ENCODE peak calls at places on chromosomes 3 and 15, in ten cellular contexts. H is tibial nerve, P is psoas muscle, Y is breast epithelium, B is DND-41, T is Panc1, I is ovary, G is prostate gland, X is upper lobe of left lung, A is GM23338. D is an unnamed sample. For H3K27me3 and H3K4me1, the result is how much of the 10 kb centered on the place peaks cover.

GRCh38 chr15:28873585-28874139 is 12.1 kb upstream of the APBA2 start:
- DNase-seq in H (no peak), P (no peak), Y (no peak), B (no peak), T (no peak), I (no peak), G (no peak), X (no peak), A (no peak), D (no peak)

GRCh38 chr3:142215111-142215510 is 10.3 kb downstream of the GK5 start:
- DNase-seq in H (no peak), P (no peak), Y (no peak), B (no peak), T (no peak), I (no peak), G (peak), X (no peak), A (peak), D (no peak)

GRCh38 chr15:59222906-59223579 is 16.4 kb downstream of the LDHAL6B start:
- DNase-seq in H (no peak), P (no peak), Y (no peak), B (no peak), T (no peak), I (no peak), G (no peak), X (no peak), A (no peak), D (no peak)

GRCh38 chr15:100234158-100235029 is 107.4 kb downstream of the ADAMTS17 start:
- DNase-seq in H (no peak), P (peak), Y (no peak), B (no peak), T (no peak), I (peak), G (no peak), X (no peak), A (no peak), D (peak)

GRCh38 chr3:11591006-11591360 is 52.7 kb downstream of the VGLL4 start:
- DNase-seq in H (no peak), P (no peak), Y (no peak), B (no peak), T (no peak), I (no peak), G (no peak), X (no peak), A (no peak), D (no peak)

GRCh38 chr3:126969586-126969985 is 13.3 kb upstream of the PLXNA1 start:
- DNase-seq in H (no peak), P (no peak), Y (no peak), B (no peak), T (no peak), I (no peak), G (no peak), X (no peak), A (no peak), D (no peak)

GRCh38 chr3:47008258-47008671 is 28.8 kb downstream of the NBEAL2 start:
- DNase-seq in H (no peak), P (peak), Y (peak), B (no peak), T (no peak), I (peak), G (no peak), X (no peak), A (no peak), D (no peak)

GRCh38 chr3:191792580-191792979 is 331.6 kb downstream of the PYDC2 start:
- DNase-seq in H (no peak), P (no peak), Y (no peak), B (no peak), T (no peak), I (no peak), G (no peak), X (no peak), A (no peak), D (no peak)

GRCh38 chr3:129793947-129794318 is 99.6 kb downstream of the TMCC1 start:
- DNase-seq in H (no peak), P (no peak), Y (no peak), B (no peak), T (no peak), I (no peak), G (no peak), X (no peak), A (peak), D (no peak)

GRCh38 chr3:160027541-160028195 is 39.0 kb downstream of the IL12A start:
- DNase-seq in H (no peak), P (no peak), Y (no peak), B (no peak), T (no peak), I (no peak), G (no peak), X (no peak), A (no peak), D (no peak)

GRCh38 chr3:9123849-9124248 is 125.6 kb downstream of the SRGAP3 start:
- DNase-seq in H (no peak), P (no peak), Y (no peak), B (no peak), T (no peak), I (no peak), G (no peak), X (no peak), A (no peak), D (no peak)

GRCh38 chr15:56293495-56294292 is 50.0 kb upstream of the RFX7 start:
- DNase-seq in H (no peak), P (no peak), Y (no peak), B (no peak), T (no peak), I (no peak), G (no peak), X (no peak), A (no peak), D (no peak)

GRCh38 chr3:4866841-4867240 is 112.4 kb upstream of the BHLHE40 start:
- DNase-seq in H (no peak), P (no peak), Y (no peak), B (no peak), T (no peak), I (peak), G (no peak), X (no peak), A (no peak), D (no peak)

GRCh38 chr3:109545746-109546145 is 208.4 kb upstream of the DPPA4 start:
- DNase-seq in H (no peak), P (no peak), Y (no peak), B (peak), T (no peak), I (no peak), G (no peak), X (no peak), A (no peak), D (no peak)

GRCh38 chr15:38564557-38565286 is at the start of gene RASGRP1:
- DNase-seq in H (no peak), P (peak), Y (no peak), B (peak), T (no peak), I (no peak), G (peak), X (peak), A (peak), D (peak)

GRCh38 chr15:82890338-82891024 is 62.0 kb downstream of the HOMER2 start:
- DNase-seq in H (no peak), P (no peak), Y (no peak), B (no peak), T (no peak), I (no peak), G (no peak), X (no peak), A (no peak), D (no peak)

GRCh38 chr15:80424381-80424780 is 20.2 kb downstream of the ARNT2 start:
- DNase-seq in H (no peak), P (no peak), Y (no peak), B (no peak), T (no peak), I (no peak), G (no peak), X (no peak), A (no peak), D (no peak)

GRCh38 chr3:170180107-170180951 is 1.2 kb downstream of the PHC3 start:
- DNase-seq in H (no peak), P (no peak), Y (no peak), B (peak), T (no peak), I (no peak), G (no peak), X (no peak), A (no peak), D (no peak)

GRCh38 chr3:17065315-17065714 is 180.6 kb downstream of the PLCL2 start:
- DNase-seq in H (no peak), P (no peak), Y (no peak), B (no peak), T (no peak), I (no peak), G (no peak), X (no peak), A (no peak), D (no peak)

GRCh38 chr3:12513694-12514446 is 29.6 kb downstream of the TSEN2 start:
- DNase-seq in H (no peak), P (peak), Y (no peak), B (no peak), T (no peak), I (no peak), G (no peak), X (no peak), A (no peak), D (no peak)

GRCh38 chr15:66563126-66563525 is 2.7 kb downstream of the LCTL start:
- DNase-seq in H (no peak), P (no peak), Y (no peak), B (no peak), T (no peak), I (no peak), G (no peak), X (no peak), A (no peak), D (no peak)

GRCh38 chr3:117788086-117788485 is 1078.5 kb downstream of the TUSC7 start:
- DNase-seq in H (peak), P (no peak), Y (no peak), B (no peak), T (no peak), I (no peak), G (no peak), X (no peak), A (peak), D (no peak)

GRCh38 chr3:79032686-79033318 is 735.0 kb downstream of the ROBO1 start:
- DNase-seq in H (peak), P (no peak), Y (no peak), B (no peak), T (no peak), I (no peak), G (peak), X (no peak), A (peak), D (no peak)

GRCh38 chr3:172391592-172392302 is 56.5 kb downstream of the GHSR start:
- DNase-seq in H (no peak), P (no peak), Y (no peak), B (no peak), T (no peak), I (no peak), G (no peak), X (no peak), A (no peak), D (no peak)

GRCh38 chr3:31577232-31577631 is 44.5 kb downstream of the STT3B start:
- DNase-seq in H (no peak), P (no peak), Y (no peak), B (no peak), T (no peak), I (no peak), G (no peak), X (no peak), A (no peak), D (no peak)
- TF ChIP-seq CTCF in H (no peak), P (no peak), Y (no peak), B (no peak), T (no peak), I (no peak), G (no peak), X (no peak), A (no peak), D (no peak)

GRCh38 chr15:33773969-33774368 is 194.3 kb upstream of the CHRM5 start:
- DNase-seq in H (no peak), P (no peak), Y (no peak), B (no peak), T (no peak), I (no peak), G (no peak), X (no peak), A (no peak), D (no peak)
- H3K27me3 ChIP-seq in H (under half), P (under half), Y (under half), B (under half), T (under half), I (under half), G (under half), X (under half), A (under half), D (under half)

DNA sequence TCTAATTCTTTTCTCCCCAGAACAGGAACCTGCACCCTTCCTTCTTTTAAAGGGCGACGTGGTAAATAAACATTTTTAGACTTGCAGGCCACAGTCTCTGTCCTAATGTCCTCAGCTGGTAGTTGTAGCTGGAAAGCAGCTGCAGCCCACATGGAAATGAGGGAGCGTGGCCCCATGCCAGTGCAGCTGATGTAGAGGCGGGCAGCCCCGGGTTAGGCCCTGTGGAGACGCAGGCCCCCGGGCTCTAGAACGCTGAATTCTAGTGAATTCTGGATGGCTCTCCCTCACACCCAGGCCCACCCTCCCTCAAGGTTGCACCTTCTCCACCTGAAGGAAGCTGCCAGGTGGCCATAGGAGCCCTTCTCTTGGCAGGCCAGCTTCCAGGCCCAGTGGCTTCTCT is 52.3 kb downstream of the PGPEP1L start:
- DNase-seq in H (peak), P (peak), Y (no peak), B (peak), T (no peak), I (peak), G (no peak), X (no peak), A (no peak), D (peak)
- H3K4me1 ChIP-seq in H (under half), P (half or more), Y (under half), B (half or more), T (under half), I (under half), G (under half), X (under half), A (under half), D (half or more)

GRCh38 chr3:45737222-45737621 is 48.0 kb downstream of the SACM1L start:
- DNase-seq in H (no peak), P (no peak), Y (no peak), B (no peak), T (no peak), I (no peak), G (no peak), X (no peak), A (no peak), D (no peak)
- TF ChIP-seq CTCF in H (no peak), P (no peak), Y (no peak), B (no peak), T (no peak), I (no peak), G (no peak), X (no peak), A (peak), D (no peak)

DNA sequence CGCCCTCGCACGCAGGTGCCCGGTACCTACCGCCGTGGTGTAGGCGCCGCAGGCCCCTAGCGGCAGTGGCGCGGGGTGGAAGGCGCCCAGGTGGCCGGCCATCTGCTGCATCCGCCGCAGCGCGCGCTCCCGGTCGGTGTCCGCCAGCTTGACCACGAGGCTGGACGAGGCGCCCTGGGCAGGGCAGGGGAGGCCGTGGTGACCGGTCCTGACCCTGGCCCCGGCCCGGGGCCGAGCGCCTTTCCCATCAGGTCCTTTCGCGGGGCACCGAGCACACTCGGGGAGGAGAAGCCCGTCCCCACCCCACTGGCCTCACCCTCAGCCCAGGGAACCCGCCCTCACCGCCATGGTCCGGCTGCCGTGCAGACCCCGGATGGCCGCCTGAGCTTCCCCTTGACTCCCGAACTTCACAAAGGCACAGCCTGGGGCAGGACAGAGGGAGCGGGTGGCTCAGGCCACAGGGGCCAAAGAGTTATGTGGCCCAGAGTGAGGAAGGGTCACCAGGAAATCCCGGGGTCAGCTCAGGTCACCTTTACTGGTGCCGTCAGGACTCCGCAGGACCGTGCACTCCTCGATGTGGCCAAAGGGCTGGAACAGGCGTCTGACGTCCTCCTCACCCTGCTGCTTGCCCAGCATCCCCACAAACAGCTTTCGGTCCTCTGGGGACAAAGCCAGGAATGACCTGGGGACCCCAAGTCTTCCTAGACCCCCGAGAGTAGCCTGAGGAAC is 17.4 kb upstream of the PARP6 start:
- DNase-seq in H (no peak), P (no peak), Y (no peak), B (no peak), T (no peak), I (no peak), G (no peak), X (peak), A (no peak), D (no peak)
- H3K27me3 ChIP-seq in H (under half), P (under half), Y (under half), B (under half), T (under half), I (under half), G (under half), X (under half), A (under half), D (under half)

GRCh38 chr3:72336114-72336651 is 512.1 kb downstream of the SHQ1 start:
- DNase-seq in H (no peak), P (no peak), Y (no peak), B (no peak), T (no peak), I (no peak), G (no peak), X (no peak), A (no peak), D (no peak)

GRCh38 chr3:72338082-72338941 is 509.9 kb downstream of the SHQ1 start:
- DNase-seq in H (no peak), P (no peak), Y (no peak), B (no peak), T (peak), I (no peak), G (no peak), X (no peak), A (no peak), D (no peak)

GRCh38 chr3:72337480-72337855 is 510.8 kb downstream of the SHQ1 start:
- DNase-seq in H (no peak), P (no peak), Y (no peak), B (peak), T (no peak), I (no peak), G (no peak), X (no peak), A (no peak), D (no peak)

GRCh38 chr3:72335458-72336050 is 512.7 kb downstream of the SHQ1 start:
- DNase-seq in H (no peak), P (no peak), Y (no peak), B (no peak), T (no peak), I (no peak), G (no peak), X (no peak), A (no peak), D (no peak)

DNA sequence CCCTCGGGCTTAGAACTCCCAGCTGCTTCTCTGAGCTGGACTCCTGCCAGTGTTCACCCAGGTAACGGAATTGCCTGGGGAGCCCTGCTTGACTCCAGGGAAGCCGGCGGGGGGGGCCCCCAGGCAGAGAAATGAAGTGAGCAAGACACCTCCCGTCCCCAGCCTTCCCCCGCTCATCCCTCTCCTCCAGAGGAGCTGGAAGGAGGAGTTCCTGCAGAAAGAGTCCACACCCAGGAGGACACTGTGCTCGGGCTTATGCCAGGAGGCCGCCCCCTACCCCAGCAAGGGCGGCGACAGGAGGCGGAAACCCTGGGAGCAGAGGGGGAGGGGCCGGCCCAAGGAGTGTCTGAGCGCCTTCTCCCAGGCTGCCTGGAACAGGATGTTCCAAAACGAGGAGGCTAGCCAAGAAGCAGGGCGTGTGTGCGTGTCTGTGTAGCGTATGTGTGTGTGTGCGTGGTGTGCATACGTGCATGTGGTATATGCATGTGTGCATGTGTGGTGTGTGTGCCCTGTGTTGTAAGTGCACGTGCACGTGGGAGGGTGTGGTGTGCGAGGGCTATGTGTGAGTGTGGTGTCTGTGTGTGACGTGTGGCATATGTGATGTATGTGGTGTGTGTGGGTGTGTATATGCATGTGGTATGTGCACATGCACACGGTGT is 511.3 kb downstream of the SHQ1 start:
- DNase-seq in H (peak), P (peak), Y (peak), B (peak), T (no peak), I (peak), G (peak), X (peak), A (peak), D (peak)
- H3K4me1 ChIP-seq in H (under half), P (under half), Y (under half), B (under half), T (under half), I (under half), G (under half), X (under half), A (under half), D (under half)

DNA sequence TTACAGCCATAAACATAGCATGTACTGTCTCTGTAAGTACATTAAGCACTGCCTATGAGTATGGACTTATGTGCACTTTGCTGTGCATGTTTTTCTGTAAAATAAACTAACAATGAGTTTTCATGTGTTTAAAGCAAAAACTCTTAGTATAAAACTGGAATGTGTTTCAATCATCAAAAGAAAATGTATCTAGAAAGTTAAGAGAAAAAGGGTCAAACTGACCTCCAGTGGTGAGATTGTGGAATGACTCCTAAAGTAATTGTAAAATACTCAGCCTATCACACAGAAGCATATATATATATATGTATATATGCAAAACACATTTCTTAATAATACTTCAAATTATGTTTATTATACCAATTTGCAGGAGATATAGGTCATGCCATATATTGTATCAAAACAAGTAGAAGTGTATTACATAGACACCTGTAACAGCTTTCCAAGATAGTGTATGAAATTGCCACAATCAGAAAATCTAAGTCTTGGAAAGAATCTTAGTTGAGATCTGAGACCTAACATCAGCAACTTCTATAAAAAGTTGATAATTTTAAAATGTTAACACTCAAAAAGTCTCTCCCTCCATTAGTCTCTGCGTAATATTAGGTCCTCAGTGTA is 199.6 kb downstream of the FMN1 start:
- DNase-seq in H (no peak), P (no peak), Y (no peak), B (no peak), T (peak), I (no peak), G (no peak), X (no peak), A (peak), D (no peak)
- TF ChIP-seq CTCF in H (peak), P (peak), Y (peak), B (peak), T (peak), I (no peak), G (peak), X (peak), A (peak), D (peak)

GRCh38 chr3:184277366-184277765 is 1.5 kb downstream of the ECE2 start:
- DNase-seq in H (no peak), P (no peak), Y (no peak), B (no peak), T (no peak), I (no peak), G (no peak), X (no peak), A (no peak), D (no peak)

GRCh38 chr3:184284696-184285095 is 8.9 kb downstream of the ECE2 start:
- DNase-seq in H (no peak), P (no peak), Y (no peak), B (peak), T (no peak), I (peak), G (no peak), X (no peak), A (peak), D (no peak)

GRCh38 chr3:184283681-184284080 is 7.9 kb downstream of the ECE2 start:
- DNase-seq in H (no peak), P (no peak), Y (no peak), B (no peak), T (no peak), I (no peak), G (no peak), X (no peak), A (no peak), D (no peak)

GRCh38 chr3:184282941-184283340 is 7.1 kb downstream of the ECE2 start:
- DNase-seq in H (no peak), P (no peak), Y (no peak), B (no peak), T (no peak), I (no peak), G (no peak), X (no peak), A (no peak), D (no peak)
- H3K27me3 ChIP-seq in H (under half), P (under half), Y (under half), B (under half), T (under half), I (under half), G (under half), X (under half), A (under half), D (under half)